ENCODE peak calls at places on chromosomes 13 and 19, in eight cellular contexts. One of them, this sample, is unnamed.

GRCh38 chr13:20305587-20305986 is 73.5 kb upstream of the GJB6 start:
- DNase-seq in uterus: no peak
- DNase-seq in kidney epithelial cell: no peak
- DNase-seq in BJ: no peak
- DNase-seq in aorta: no peak
- DNase-seq in HCT116: no peak
- DNase-seq in Peyer's patch: no peak
- DNase-seq in IMR-90: no peak
- DNase-seq in this sample: no peak

GRCh38 chr13:107079423-107080099 is 511.6 kb upstream of the ARGLU1 start:
- DNase-seq in IMR-90: no peak
- DNase-seq in Peyer's patch: no peak
- DNase-seq in aorta: no peak
- DNase-seq in HCT116: no peak
- DNase-seq in BJ: no peak
- DNase-seq in kidney epithelial cell: no peak
- DNase-seq in uterus: no peak
- DNase-seq in this sample: no peak

GRCh38 chr19:7806876-7807275 is 23.1 kb upstream of the EVI5L start:
- DNase-seq in Peyer's patch: no peak
- DNase-seq in aorta: no peak
- DNase-seq in HCT116: no peak
- DNase-seq in kidney epithelial cell: no peak
- DNase-seq in uterus: no peak
- DNase-seq in IMR-90: no peak
- DNase-seq in BJ: no peak
- DNase-seq in this sample: no peak

GRCh38 chr13:37313383-37313782 is 207.9 kb upstream of the CSNK1A1L start:
- DNase-seq in kidney epithelial cell: no peak
- DNase-seq in BJ: no peak
- DNase-seq in IMR-90: peak; percentile 92
- DNase-seq in Peyer's patch: no peak
- DNase-seq in HCT116: no peak
- DNase-seq in aorta: no peak
- DNase-seq in uterus: no peak
- DNase-seq in this sample: no peak

GRCh38 chr13:103573446-103573845 is 507.2 kb upstream of the SLC10A2 start:
- DNase-seq in BJ: no peak
- DNase-seq in HCT116: no peak
- DNase-seq in uterus: no peak
- DNase-seq in IMR-90: no peak
- DNase-seq in kidney epithelial cell: no peak
- DNase-seq in aorta: no peak
- DNase-seq in Peyer's patch: no peak
- DNase-seq in this sample: no peak

GRCh38 chr19:58401825-58402433 is 6.5 kb downstream of the RNF225 start:
- DNase-seq in aorta: no peak
- DNase-seq in BJ: no peak
- DNase-seq in Peyer's patch: no peak
- DNase-seq in kidney epithelial cell: no peak
- DNase-seq in uterus: no peak
- DNase-seq in IMR-90: no peak
- DNase-seq in HCT116: no peak
- DNase-seq in this sample: no peak

GRCh38 chr13:31276386-31276785 is 76.6 kb downstream of the B3GLCT start:
- DNase-seq in Peyer's patch: no peak
- DNase-seq in HCT116: no peak
- DNase-seq in BJ: no peak
- DNase-seq in uterus: no peak
- DNase-seq in IMR-90: no peak
- DNase-seq in aorta: no peak
- DNase-seq in kidney epithelial cell: no peak
- DNase-seq in this sample: no peak

GRCh38 chr19:13044160-13044853 is 49.0 kb downstream of the NFIX start:
- DNase-seq in uterus: no peak
- DNase-seq in HCT116: no peak
- DNase-seq in IMR-90: peak; percentile 62
- DNase-seq in Peyer's patch: no peak
- DNase-seq in aorta: no peak
- DNase-seq in BJ: no peak
- DNase-seq in kidney epithelial cell: no peak
- DNase-seq in this sample: peak; percentile 58

GRCh38 chr13:43303040-43303729 is 279.8 kb downstream of the DNAJC15 start:
- DNase-seq in aorta: peak; percentile 68
- DNase-seq in kidney epithelial cell: no peak
- DNase-seq in HCT116: no peak
- DNase-seq in IMR-90: peak; percentile 70
- DNase-seq in Peyer's patch: no peak
- DNase-seq in uterus: peak; percentile 24
- DNase-seq in BJ: no peak
- DNase-seq in this sample: no peak

GRCh38 chr19:41546386-41546789 is 29.6 kb upstream of the CEACAM21 start:
- DNase-seq in HCT116: no peak
- DNase-seq in Peyer's patch: peak; percentile 72
- DNase-seq in IMR-90: no peak
- DNase-seq in uterus: no peak
- DNase-seq in kidney epithelial cell: no peak
- DNase-seq in aorta: peak; percentile 56
- DNase-seq in BJ: no peak
- DNase-seq in this sample: peak; percentile 39

GRCh38 chr13:72853000-72853399 is 71.1 kb downstream of the PIBF1 start:
- DNase-seq in aorta: no peak
- DNase-seq in Peyer's patch: no peak
- DNase-seq in uterus: no peak
- DNase-seq in BJ: no peak
- DNase-seq in IMR-90: peak; percentile 10
- DNase-seq in HCT116: no peak
- DNase-seq in kidney epithelial cell: no peak
- DNase-seq in this sample: no peak

GRCh38 chr19:3983936-3984583 is 1.2 kb downstream of the EEF2 start:
- DNase-seq in HCT116: no peak
- DNase-seq in aorta: peak; percentile 60
- DNase-seq in Peyer's patch: peak; percentile 61
- DNase-seq in BJ: no peak
- DNase-seq in IMR-90: peak; percentile 47
- DNase-seq in uterus: no peak
- DNase-seq in kidney epithelial cell: no peak
- DNase-seq in this sample: no peak

GRCh38 chr19:3984908-3985642 is at the start of gene EEF2:
- DNase-seq in kidney epithelial cell: no peak
- DNase-seq in Peyer's patch: peak; percentile 87
- DNase-seq in BJ: no peak
- DNase-seq in HCT116: peak; percentile 68
- DNase-seq in IMR-90: peak; percentile 87
- DNase-seq in aorta: peak; percentile 92
- DNase-seq in uterus: peak; percentile 90
- DNase-seq in this sample: peak; percentile 95

GRCh38 chr19:3985643-3986259 is 488 bp upstream of the EEF2 start:
- DNase-seq in IMR-90: no peak
- DNase-seq in Peyer's patch: no peak
- DNase-seq in aorta: no peak
- DNase-seq in kidney epithelial cell: no peak
- DNase-seq in BJ: no peak
- DNase-seq in HCT116: no peak
- DNase-seq in uterus: no peak
- DNase-seq in this sample: no peak

GRCh38 chr19:3983542-3983914 is 1.7 kb downstream of the EEF2 start:
- DNase-seq in HCT116: no peak
- DNase-seq in kidney epithelial cell: no peak
- DNase-seq in IMR-90: no peak
- DNase-seq in aorta: peak; percentile 28
- DNase-seq in BJ: no peak
- DNase-seq in uterus: no peak
- DNase-seq in Peyer's patch: no peak
- DNase-seq in this sample: no peak

GRCh38 chr19:3984584-3984907 is 717 bp downstream of the EEF2 start:
- DNase-seq in BJ: no peak
- DNase-seq in IMR-90: no peak
- DNase-seq in uterus: no peak
- DNase-seq in kidney epithelial cell: no peak
- DNase-seq in Peyer's patch: no peak
- DNase-seq in HCT116: no peak
- DNase-seq in aorta: peak; percentile 52
- DNase-seq in this sample: no peak
- H3K36me3 ChIP-seq in BJ: peaks cover 47% of the 10 kb centered on the region
- H3K36me3 ChIP-seq in IMR-90: peaks cover 51% of the 10 kb centered on the region
- H3K36me3 ChIP-seq in uterus: no peaks in the 10 kb centered on the region
- H3K36me3 ChIP-seq in kidney epithelial cell: peaks cover 18% of the 10 kb centered on the region
- H3K36me3 ChIP-seq in Peyer's patch: no peaks in the 10 kb centered on the region
- H3K36me3 ChIP-seq in HCT116: peaks cover 43% of the 10 kb centered on the region
- H3K36me3 ChIP-seq in aorta: peaks cover 25% of the 10 kb centered on the region
- H3K36me3 ChIP-seq in this sample: peaks cover 48% of the 10 kb centered on the region

GRCh38 chr13:51225034-51225433 is 2.8 kb downstream of the FAM124A start:
- DNase-seq in HCT116: no peak
- DNase-seq in BJ: no peak
- DNase-seq in aorta: no peak
- DNase-seq in kidney epithelial cell: no peak
- DNase-seq in uterus: no peak
- DNase-seq in IMR-90: no peak
- DNase-seq in Peyer's patch: no peak
- DNase-seq in this sample: no peak
- H3K36me3 ChIP-seq in HCT116: no peaks in the 10 kb centered on the region
- H3K36me3 ChIP-seq in BJ: no peaks in the 10 kb centered on the region
- H3K36me3 ChIP-seq in aorta: no peaks in the 10 kb centered on the region
- H3K36me3 ChIP-seq in kidney epithelial cell: no peaks in the 10 kb centered on the region
- H3K36me3 ChIP-seq in uterus: no peaks in the 10 kb centered on the region
- H3K36me3 ChIP-seq in IMR-90: no peaks in the 10 kb centered on the region
- H3K36me3 ChIP-seq in Peyer's patch: no peaks in the 10 kb centered on the region
- H3K36me3 ChIP-seq in this sample: no peaks in the 10 kb centered on the region

GRCh38 chr13:98823442-98823841 is 71.0 kb upstream of the SLC15A1 start:
- DNase-seq in uterus: no peak
- DNase-seq in kidney epithelial cell: no peak
- DNase-seq in Peyer's patch: no peak
- DNase-seq in HCT116: no peak
- DNase-seq in BJ: no peak
- DNase-seq in aorta: no peak
- DNase-seq in IMR-90: no peak
- DNase-seq in this sample: no peak

GRCh38 chr13:98825659-98826058 is 73.2 kb upstream of the SLC15A1 start:
- DNase-seq in Peyer's patch: no peak
- DNase-seq in uterus: no peak
- DNase-seq in BJ: no peak
- DNase-seq in IMR-90: no peak
- DNase-seq in HCT116: no peak
- DNase-seq in aorta: no peak
- DNase-seq in kidney epithelial cell: no peak
- DNase-seq in this sample: no peak

GRCh38 chr13:98827449-98827848 is 75.0 kb upstream of the SLC15A1 start:
- DNase-seq in IMR-90: no peak
- DNase-seq in Peyer's patch: no peak
- DNase-seq in kidney epithelial cell: no peak
- DNase-seq in uterus: no peak
- DNase-seq in aorta: no peak
- DNase-seq in HCT116: no peak
- DNase-seq in BJ: no peak
- DNase-seq in this sample: no peak

GRCh38 chr13:98826156-98826555 is 73.7 kb upstream of the SLC15A1 start:
- DNase-seq in IMR-90: peak; percentile 15
- DNase-seq in uterus: no peak
- DNase-seq in BJ: no peak
- DNase-seq in HCT116: no peak
- DNase-seq in Peyer's patch: no peak
- DNase-seq in kidney epithelial cell: no peak
- DNase-seq in aorta: no peak
- DNase-seq in this sample: no peak

GRCh38 chr13:98824376-98825160 is 72.1 kb upstream of the SLC15A1 start:
- DNase-seq in Peyer's patch: no peak
- DNase-seq in aorta: no peak
- DNase-seq in kidney epithelial cell: no peak
- DNase-seq in HCT116: no peak
- DNase-seq in uterus: no peak
- DNase-seq in BJ: no peak
- DNase-seq in IMR-90: peak; percentile 27
- DNase-seq in this sample: no peak
- H3K36me3 ChIP-seq in Peyer's patch: no peaks in the 10 kb centered on the region
- H3K36me3 ChIP-seq in aorta: peaks cover 4% of the 10 kb centered on the region
- H3K36me3 ChIP-seq in kidney epithelial cell: no peaks in the 10 kb centered on the region
- H3K36me3 ChIP-seq in HCT116: no peaks in the 10 kb centered on the region
- H3K36me3 ChIP-seq in uterus: no peaks in the 10 kb centered on the region
- H3K36me3 ChIP-seq in BJ: no peaks in the 10 kb centered on the region
- H3K36me3 ChIP-seq in IMR-90: no peaks in the 10 kb centered on the region
- H3K36me3 ChIP-seq in this sample: peaks cover 52% of the 10 kb centered on the region

GRCh38 chr13:98821372-98822237 is 69.1 kb upstream of the SLC15A1 start:
- DNase-seq in BJ: peak; percentile 40
- DNase-seq in aorta: no peak
- DNase-seq in HCT116: no peak
- DNase-seq in Peyer's patch: no peak
- DNase-seq in IMR-90: no peak
- DNase-seq in uterus: peak; percentile 46
- DNase-seq in kidney epithelial cell: no peak
- DNase-seq in this sample: no peak

GRCh38 chr13:98820744-98821371 is 68.4 kb upstream of the SLC15A1 start:
- DNase-seq in HCT116: no peak
- DNase-seq in Peyer's patch: no peak
- DNase-seq in kidney epithelial cell: no peak
- DNase-seq in IMR-90: no peak
- DNase-seq in BJ: no peak
- DNase-seq in uterus: no peak
- DNase-seq in aorta: no peak
- DNase-seq in this sample: no peak

GRCh38 chr13:98816406-98816805 is 63.9 kb upstream of the SLC15A1 start:
- DNase-seq in aorta: no peak
- DNase-seq in uterus: no peak
- DNase-seq in Peyer's patch: no peak
- DNase-seq in IMR-90: no peak
- DNase-seq in kidney epithelial cell: no peak
- DNase-seq in HCT116: no peak
- DNase-seq in BJ: no peak
- DNase-seq in this sample: no peak

GRCh38 chr13:98819382-98819781 is 66.9 kb upstream of the SLC15A1 start:
- DNase-seq in kidney epithelial cell: no peak
- DNase-seq in aorta: no peak
- DNase-seq in uterus: no peak
- DNase-seq in IMR-90: no peak
- DNase-seq in BJ: no peak
- DNase-seq in HCT116: no peak
- DNase-seq in Peyer's patch: no peak
- DNase-seq in this sample: no peak

DNA sequence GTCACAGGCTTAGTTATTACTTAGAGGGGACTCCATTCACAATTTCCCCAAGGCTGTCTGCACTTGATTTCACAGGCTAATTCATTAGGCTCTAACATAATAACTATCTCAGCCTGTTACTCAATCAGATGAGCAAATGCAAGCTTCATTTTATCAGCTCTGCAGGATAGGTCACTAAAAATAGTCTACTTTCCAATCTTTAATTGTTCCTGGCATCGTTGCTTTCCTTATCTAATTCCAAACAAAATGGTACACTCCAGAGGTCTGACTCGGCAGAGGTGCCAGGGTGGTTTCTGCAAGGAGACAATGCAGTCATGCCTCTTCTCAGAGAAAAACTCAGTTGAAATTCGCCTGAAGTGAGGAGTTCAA is 69.8 kb upstream of the SLC15A1 start:
- DNase-seq in uterus: no peak
- DNase-seq in aorta: no peak
- DNase-seq in kidney epithelial cell: no peak
- DNase-seq in IMR-90: peak; percentile 20
- DNase-seq in Peyer's patch: no peak
- DNase-seq in HCT116: no peak
- DNase-seq in BJ: no peak
- DNase-seq in this sample: no peak
- H3K36me3 ChIP-seq in uterus: no peaks in the 10 kb centered on the region
- H3K36me3 ChIP-seq in aorta: no peaks in the 10 kb centered on the region
- H3K36me3 ChIP-seq in kidney epithelial cell: no peaks in the 10 kb centered on the region
- H3K36me3 ChIP-seq in IMR-90: no peaks in the 10 kb centered on the region
- H3K36me3 ChIP-seq in Peyer's patch: no peaks in the 10 kb centered on the region
- H3K36me3 ChIP-seq in HCT116: no peaks in the 10 kb centered on the region
- H3K36me3 ChIP-seq in BJ: no peaks in the 10 kb centered on the region
- H3K36me3 ChIP-seq in this sample: peaks cover 40% of the 10 kb centered on the region